ENCODE peak calls at places on chromosome 17, in six cellular contexts. C, F, R, V, A and H are unnamed samples.

GRCh38 chr17:72122668-72123495 is 2.1 kb downstream of the SOX9 start:
- DNase-seq in C (no peak), F (peak; percentile 83), R (no peak), V (no peak), A (no peak), H (no peak)

GRCh38 chr17:38748329-38749221 is at the start of gene PCGF2:
- DNase-seq in C (peak; percentile 69), F (peak; percentile 92), R (peak; percentile 63), V (peak; percentile 95), A (peak; percentile 94), H (peak; percentile 76)

GRCh38 chr17:36945959-36946725 is 2.6 kb upstream of the AATF start:
- DNase-seq in C (no peak), F (no peak), R (no peak), V (no peak), A (no peak), H (no peak)

GRCh38 chr17:18257268-18257681 is 1.3 kb downstream of the FLII start:
- DNase-seq in C (no peak), F (peak; percentile 41), R (no peak), V (no peak), A (no peak), H (no peak)

GRCh38 chr17:77887464-77888241 is 70.8 kb upstream of the TNRC6C start:
- DNase-seq in C (peak; percentile 16), F (peak; percentile 93), R (peak; percentile 84), V (peak; percentile 91), A (peak; percentile 64), H (no peak)

GRCh38 chr17:3986270-3986938 is 22.2 kb upstream of the ATP2A3 start:
- DNase-seq in C (no peak), F (no peak), R (no peak), V (peak; percentile 29), A (no peak), H (no peak)

GRCh38 chr17:75654176-75654575 is 12.8 kb downstream of the RECQL5 start:
- DNase-seq in C (no peak), F (peak; percentile 24), R (no peak), V (no peak), A (peak; percentile 60), H (no peak)

GRCh38 chr17:29248845-29249244 is 2.2 kb downstream of the CRYBA1 start:
- DNase-seq in C (no peak), F (no peak), R (no peak), V (no peak), A (no peak), H (no peak)

GRCh38 chr17:68906638-68907037 is 48.6 kb downstream of the ABCA8 start:
- DNase-seq in C (no peak), F (peak; percentile 26), R (no peak), V (no peak), A (peak; percentile 36), H (no peak)

DNA sequence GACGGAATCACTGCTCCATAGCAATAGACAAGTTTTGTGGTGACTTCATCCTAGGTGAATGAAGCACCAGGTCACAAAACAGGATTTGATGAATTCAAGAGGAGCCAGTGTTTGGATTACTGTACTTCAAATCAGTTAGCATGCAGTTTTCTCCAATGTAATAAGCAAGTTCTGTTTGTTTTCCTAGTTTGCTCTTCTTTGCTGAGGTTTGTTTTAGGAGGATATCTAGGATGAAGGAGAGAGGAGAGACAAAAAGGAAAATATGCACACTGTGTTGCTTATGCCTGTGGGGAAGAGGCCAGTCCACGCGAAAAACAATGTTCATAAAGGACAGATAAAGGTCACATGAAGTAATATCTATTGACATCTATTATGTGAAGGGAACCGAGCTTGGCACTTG is 9.0 kb downstream of the KRT37 start:
- DNase-seq in C (no peak), F (no peak), R (no peak), V (no peak), A (no peak), H (no peak)
- H3K27ac ChIP-seq in C (no peak overlapping the region), F (no peak overlapping the region), R (no peak overlapping the region), V (no peak overlapping the region), A (no peak overlapping the region), H (no peak overlapping the region)

GRCh38 chr17:6450926-6451717 is 6.9 kb downstream of the PIMREG start:
- DNase-seq in C (no peak), F (no peak), R (no peak), V (peak; percentile 14), A (no peak), H (no peak)

GRCh38 chr17:6449307-6449706 is 5.1 kb downstream of the PIMREG start:
- DNase-seq in C (no peak), F (no peak), R (no peak), V (no peak), A (no peak), H (no peak)

GRCh38 chr17:6446516-6447100 is 2.4 kb downstream of the PIMREG start:
- DNase-seq in C (no peak), F (no peak), R (no peak), V (no peak), A (no peak), H (no peak)

GRCh38 chr17:6444573-6445335 is 499 bp downstream of the PIMREG start:
- DNase-seq in C (no peak), F (peak; percentile 30), R (no peak), V (no peak), A (no peak), H (no peak)

GRCh38 chr17:6448473-6448872 is 4.2 kb downstream of the PIMREG start:
- DNase-seq in C (no peak), F (no peak), R (no peak), V (peak; percentile 28), A (no peak), H (no peak)
- H3K4me3 ChIP-seq in C (no peak overlapping the region), F (no peak overlapping the region), R (no peak overlapping the region), V (no peak overlapping the region), A (no peak overlapping the region), H (no peak overlapping the region)

GRCh38 chr17:67657596-67657995 is 60.1 kb upstream of the NOL11 start:
- DNase-seq in C (no peak), F (no peak), R (no peak), V (no peak), A (no peak), H (no peak)

GRCh38 chr17:67656494-67657203 is 61.1 kb upstream of the NOL11 start:
- DNase-seq in C (no peak), F (no peak), R (no peak), V (no peak), A (no peak), H (no peak)

GRCh38 chr17:67658265-67658664 is 59.5 kb upstream of the NOL11 start:
- DNase-seq in C (no peak), F (no peak), R (no peak), V (no peak), A (no peak), H (no peak)

GRCh38 chr17:67652433-67652832 is 65.3 kb upstream of the NOL11 start:
- DNase-seq in C (no peak), F (no peak), R (no peak), V (no peak), A (no peak), H (no peak)

DNA sequence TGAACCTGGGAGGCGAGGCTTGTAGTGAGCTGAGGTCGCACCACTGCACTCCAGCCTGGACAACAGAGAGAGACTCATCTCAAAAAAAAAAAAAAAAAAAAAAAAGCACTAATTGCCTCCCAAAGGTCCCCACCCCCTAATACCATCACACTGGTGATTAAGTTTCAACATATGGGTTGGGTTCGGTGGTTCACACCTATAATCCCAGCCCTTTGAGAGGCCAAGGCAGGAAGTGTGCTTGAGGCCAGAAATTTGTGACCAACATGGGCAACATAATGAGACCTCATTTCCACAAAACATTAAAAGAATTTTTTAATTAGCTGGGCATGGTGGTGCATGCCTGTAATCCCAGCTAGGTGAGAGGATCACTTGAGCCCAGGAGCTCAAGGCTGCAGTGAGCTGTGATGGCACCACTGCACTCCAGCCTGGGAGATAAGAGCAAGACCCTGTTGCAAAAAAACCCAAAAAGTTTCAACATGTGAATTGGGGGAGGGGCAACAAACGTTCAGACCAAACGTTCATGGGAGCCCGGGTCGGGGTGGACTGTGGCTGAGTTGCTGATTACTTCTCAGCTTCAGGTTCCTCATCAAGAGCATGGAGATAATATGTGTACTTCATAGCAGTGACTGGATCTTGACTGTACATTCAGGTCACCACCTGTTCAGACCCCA is 62.1 kb upstream of the NOL11 start:
- DNase-seq in C (no peak), F (no peak), R (no peak), V (no peak), A (no peak), H (no peak)
- H3K9me3 ChIP-seq in C (no peaks in the 10 kb centered on the region), F (no peaks in the 10 kb centered on the region), R (no peaks in the 10 kb centered on the region), V (no peaks in the 10 kb centered on the region), A (no peaks in the 10 kb centered on the region), H (no peaks in the 10 kb centered on the region)

GRCh38 chr17:35313875-35314409 is 59.5 kb downstream of the SLFN11 start:
- DNase-seq in C (no peak), F (peak; percentile 0), R (peak; percentile 28), V (no peak), A (no peak), H (no peak)
- H3K27ac ChIP-seq in C (no peak overlapping the region), F (no peak overlapping the region), R (peak overlapping the region; percentile 86), V (peak overlapping the region; percentile 68), A (no peak overlapping the region), H (no peak overlapping the region)

GRCh38 chr17:80262291-80262690 is 1.6 kb downstream of the RNF213 start:
- DNase-seq in C (no peak), F (peak; percentile 36), R (no peak), V (no peak), A (no peak), H (no peak)
- H3K4me3 ChIP-seq in C (peak overlapping the region; percentile 79), F (peak overlapping the region; percentile 82), R (no peak overlapping the region), V (peak overlapping the region; percentile 99), A (peak overlapping the region; percentile 94), H (peak overlapping the region; percentile 93)

GRCh38 chr17:55059724-55060123 is 91.2 kb downstream of the STXBP4 start:
- DNase-seq in C (no peak), F (no peak), R (no peak), V (no peak), A (no peak), H (no peak)

GRCh38 chr17:55056530-55056929 is 88.0 kb downstream of the STXBP4 start:
- DNase-seq in C (no peak), F (no peak), R (no peak), V (no peak), A (no peak), H (no peak)

GRCh38 chr17:55054429-55054828 is 85.9 kb downstream of the STXBP4 start:
- DNase-seq in C (no peak), F (no peak), R (no peak), V (no peak), A (no peak), H (no peak)

GRCh38 chr17:55057184-55057583 is 88.6 kb downstream of the STXBP4 start:
- DNase-seq in C (no peak), F (peak; percentile 4), R (no peak), V (no peak), A (no peak), H (no peak)

DNA sequence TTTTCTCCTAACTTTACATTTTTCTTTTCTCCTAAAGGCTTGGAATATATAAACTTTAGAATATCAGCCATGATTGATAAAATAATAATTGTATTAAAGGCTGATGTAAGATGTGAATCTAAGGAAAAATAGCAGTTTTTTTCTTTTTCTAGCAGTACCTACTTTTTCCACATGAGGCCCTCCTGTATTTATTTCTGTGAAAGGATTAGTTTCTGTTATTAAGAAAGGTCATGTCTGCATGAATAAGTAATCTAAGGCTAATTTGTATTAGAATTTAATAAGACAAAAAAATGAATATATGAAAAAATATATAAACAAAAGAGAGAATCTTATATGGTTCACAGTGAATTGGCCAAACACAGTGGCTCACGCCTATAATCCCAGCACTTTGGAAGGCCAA is 85.3 kb downstream of the STXBP4 start:
- DNase-seq in C (no peak), F (peak; percentile 42), R (no peak), V (no peak), A (peak; percentile 8), H (no peak)
- H3K9me3 ChIP-seq in C (no peaks in the 10 kb centered on the region), F (no peaks in the 10 kb centered on the region), R (no peaks in the 10 kb centered on the region), V (no peaks in the 10 kb centered on the region), A (no peaks in the 10 kb centered on the region), H (no peaks in the 10 kb centered on the region)